ENCODE peak calls at places on chromosomes 6 and 20, in six cellular contexts. K, J, G, E, U and M are unnamed samples.

GRCh38 chr20:53021934-53022333 is 49.8 kb downstream of the TSHZ2 start:
- DNase-seq in E (no peak), U (no peak), G (no peak), K (no peak), J (no peak), M (peak; percentile 10)

GRCh38 chr6:16783485-16783884 is 22.2 kb upstream of the ATXN1 start:
- DNase-seq in G (no peak), J (no peak), U (no peak), E (no peak), K (no peak), M (no peak)

GRCh38 chr20:12012241-12013222 is 94.8 kb downstream of the BTBD3 start:
- DNase-seq in J (peak; percentile 27), G (peak; percentile 4), E (peak; percentile 47), U (peak; percentile 58), K (peak; percentile 81), M (peak; percentile 57)

GRCh38 chr6:31356216-31356945 is 598 bp downstream of the HLA-B start:
- DNase-seq in U (peak; percentile 36), K (peak; percentile 49), G (peak; percentile 30), J (peak; percentile 68), E (peak; percentile 41), M (peak; percentile 1)

GRCh38 chr6:13814938-13815575 is 700 bp upstream of the MCUR1 start:
- DNase-seq in U (no peak), K (no peak), J (no peak), G (no peak), E (peak; percentile 76), M (peak; percentile 12)

GRCh38 chr6:117138407-117138806 is 127.0 kb upstream of the VGLL2 start:
- DNase-seq in E (no peak), J (no peak), K (no peak), U (no peak), G (no peak), M (no peak)

GRCh38 chr6:100592929-100593328 is 128.2 kb upstream of the SIM1 start:
- DNase-seq in E (no peak), G (no peak), K (no peak), J (no peak), U (no peak), M (no peak)

GRCh38 chr6:168157272-168158007 is 78.4 kb upstream of the FRMD1 start:
- DNase-seq in J (peak; percentile 2), E (no peak), G (no peak), U (peak; percentile 36), K (peak; percentile 83), M (peak; percentile 72)

GRCh38 chr6:111464184-111464583 is 18.8 kb downstream of the REV3L start:
- DNase-seq in K (no peak), E (no peak), U (no peak), G (no peak), J (no peak), M (no peak)

GRCh38 chr20:58349586-58349985 is 39.4 kb upstream of the VAPB start:
- DNase-seq in G (no peak), K (peak; percentile 56), J (peak; percentile 67), U (no peak), E (no peak), M (peak; percentile 59)